ENCODE peak calls at places on chromosomes 5 and 9, in seven cellular contexts. X is adrenal gland; A is AG04450; R is CD4-positive, alpha-beta T cell; O is stomach; L is Panc1; V is GM13977. G is an unnamed sample.

GRCh38 chr5:142981475-142981874 is 211.3 kb downstream of the ARHGAP26 start:
- DNase-seq in L (no peak), O (no peak), R (no peak), A (no peak), V (no peak), X (no peak), G (no peak)

GRCh38 chr9:27352457-27353188 is 55.7 kb upstream of the EQTN start:
- DNase-seq in X (no peak), O (no peak), A (no peak), L (no peak), R (no peak), V (no peak), G (no peak)

GRCh38 chr9:77291714-77292113 is 114.4 kb downstream of the VPS13A start:
- DNase-seq in A (no peak), L (no peak), R (no peak), X (no peak), V (no peak), O (no peak), G (no peak)

GRCh38 chr5:143065185-143065584 is 295.0 kb downstream of the ARHGAP26 start:
- DNase-seq in R (no peak), A (peak), L (no peak), O (no peak), V (no peak), X (no peak), G (no peak)

GRCh38 chr5:9423611-9424010 is 122.3 kb downstream of the SEMA5A start:
- DNase-seq in R (no peak), L (no peak), A (no peak), O (no peak), X (no peak), V (no peak), G (no peak)

GRCh38 chr5:76041863-76042262 is 41.3 kb upstream of the SV2C start:
- DNase-seq in X (no peak), V (no peak), L (no peak), O (no peak), R (no peak), A (no peak), G (no peak)

GRCh38 chr9:130689937-130690700 is 3.5 kb upstream of the EXOSC2 start:
- DNase-seq in A (peak), V (peak), X (peak), R (no peak), O (peak), L (peak), G (no peak)

GRCh38 chr9:27426717-27427645 is 97.1 kb upstream of the IFNK start:
- DNase-seq in V (no peak), O (no peak), A (no peak), R (no peak), X (no peak), L (no peak), G (no peak)

GRCh38 chr9:20373263-20373662 is 249.0 kb downstream of the MLLT3 start:
- DNase-seq in A (no peak), V (no peak), L (no peak), O (no peak), R (no peak), X (no peak), G (no peak)

GRCh38 chr5:155094455-155094854 is 80.9 kb downstream of the KIF4B start:
- DNase-seq in A (no peak), O (no peak), V (no peak), L (no peak), R (no peak), X (no peak), G (no peak)

GRCh38 chr5:180090769-180091546 is 19.4 kb upstream of the RNF130 start:
- DNase-seq in X (peak), L (no peak), O (peak), V (no peak), A (no peak), R (no peak), G (peak)

GRCh38 chr9:136276716-136277115 is 27.2 kb downstream of the CCDC187 start:
- DNase-seq in V (no peak), L (no peak), A (no peak), X (no peak), O (no peak), R (no peak), G (no peak)

GRCh38 chr5:83509535-83509934 is 38.0 kb downstream of the VCAN start:
- DNase-seq in R (no peak), A (no peak), L (no peak), X (peak), V (no peak), O (no peak), G (no peak)

GRCh38 chr9:87167616-87168015 is 220.3 kb upstream of the GAS1 start:
- DNase-seq in X (no peak), L (no peak), A (no peak), O (no peak), V (no peak), R (no peak), G (no peak)

GRCh38 chr9:35415769-35416427 is 74.0 kb upstream of the RUSC2 start:
- DNase-seq in V (no peak), O (no peak), L (no peak), A (no peak), R (no peak), X (no peak), G (no peak)
- TF ChIP-seq CTCF in V (no peak), O (no peak), L (peak), A (no peak), R (no peak), X (no peak), G (peak)

GRCh38 chr5:146952168-146952567 is 73.6 kb upstream of the PPP2R2B start:
- DNase-seq in A (no peak), L (no peak), R (no peak), V (no peak), O (no peak), X (no peak), G (no peak)

GRCh38 chr5:146944764-146945710 is 66.5 kb upstream of the PPP2R2B start:
- DNase-seq in L (no peak), A (no peak), X (no peak), V (no peak), R (no peak), O (no peak), G (no peak)

GRCh38 chr5:146948666-146949065 is 70.1 kb upstream of the PPP2R2B start:
- DNase-seq in X (no peak), O (no peak), V (no peak), A (no peak), L (no peak), R (no peak), G (no peak)

GRCh38 chr5:146945722-146946121 is 67.2 kb upstream of the PPP2R2B start:
- DNase-seq in A (no peak), L (no peak), R (no peak), O (peak), V (no peak), X (no peak), G (no peak)

GRCh38 chr5:146947181-146947941 is 68.8 kb upstream of the PPP2R2B start:
- DNase-seq in X (peak), L (no peak), A (no peak), O (no peak), R (no peak), V (no peak), G (no peak)
- TF ChIP-seq CTCF in X (peak), L (peak), A (no peak), O (no peak), R (no peak), V (peak), G (peak)

GRCh38 chr5:73299665-73300435 is 126.9 kb downstream of the TMEM174 start:
- DNase-seq in R (no peak), A (no peak), L (no peak), X (no peak), V (peak), O (no peak), G (no peak)

GRCh38 chr5:73297430-73297829 is 124.4 kb downstream of the TMEM174 start:
- DNase-seq in V (no peak), O (no peak), A (no peak), R (no peak), X (no peak), L (no peak), G (no peak)

GRCh38 chr5:73298251-73299016 is 125.4 kb downstream of the TMEM174 start:
- DNase-seq in X (no peak), R (no peak), A (peak), V (no peak), O (no peak), L (no peak), G (no peak)

GRCh38 chr5:73300520-73301207 is 127.7 kb downstream of the TMEM174 start:
- DNase-seq in V (no peak), O (no peak), A (no peak), L (no peak), X (no peak), R (no peak), G (no peak)

GRCh38 chr5:73299017-73299630 is 126.1 kb downstream of the TMEM174 start:
- DNase-seq in V (peak), X (no peak), A (no peak), R (no peak), O (no peak), L (no peak), G (no peak)
- TF ChIP-seq CTCF in V (no peak), X (no peak), A (no peak), R (no peak), O (no peak), L (peak), G (peak)

GRCh38 chr5:88692979-88693932 is 189.7 kb downstream of the MEF2C start:
- DNase-seq in X (no peak), O (no peak), R (no peak), V (peak), A (no peak), L (no peak), G (no peak)
- TF ChIP-seq CTCF in X (no peak), O (no peak), R (no peak), V (no peak), A (no peak), L (no peak), G (no peak)

DNA sequence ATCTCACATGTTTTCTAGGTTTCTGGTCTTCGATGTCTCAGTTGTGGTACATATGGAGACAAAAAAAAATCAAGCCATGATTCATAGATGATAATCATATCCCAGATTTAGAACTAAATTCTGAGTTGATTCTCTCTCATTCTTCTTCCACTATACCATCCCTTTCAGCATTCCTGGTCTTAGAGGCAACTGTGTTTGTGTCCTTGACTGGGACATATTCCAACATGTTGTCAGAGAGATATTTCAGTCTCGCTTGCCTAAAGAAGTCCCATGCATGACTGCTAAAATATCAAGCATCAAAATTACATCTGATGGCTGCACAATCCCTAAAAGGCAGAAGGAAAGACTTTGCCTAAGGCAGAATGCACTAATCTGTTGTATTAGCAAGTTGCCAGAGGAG is 236.6 kb downstream of the PSAT1 start:
- DNase-seq in L (no peak), X (no peak), O (no peak), R (no peak), V (no peak), A (no peak), G (no peak)
- TF ChIP-seq CTCF in L (no peak), X (no peak), O (no peak), R (no peak), V (no peak), A (no peak), G (no peak)

DNA sequence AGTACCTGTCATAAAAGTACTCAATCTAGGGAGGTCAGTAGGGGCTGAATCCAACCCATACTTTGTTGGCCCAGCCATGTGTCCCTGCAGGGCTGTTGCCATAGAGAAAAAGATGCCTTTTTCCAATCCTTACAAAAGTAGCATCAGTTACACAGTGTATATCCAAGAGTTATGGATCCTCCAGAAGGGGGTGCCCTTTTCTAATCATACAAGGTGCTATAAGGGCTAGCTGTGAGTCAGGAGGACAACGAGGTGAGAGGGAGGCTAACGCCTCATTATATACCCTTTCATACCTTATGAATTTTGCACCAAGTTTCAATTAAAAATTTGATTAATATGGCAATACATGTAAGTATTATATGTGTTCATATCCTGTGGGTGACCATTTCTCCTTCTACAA is 4.8 kb downstream of the KIAA0825 start:
- DNase-seq in A (no peak), R (no peak), V (no peak), X (no peak), O (no peak), L (no peak), G (no peak)
- TF ChIP-seq CTCF in A (peak), R (no peak), V (peak), X (no peak), O (no peak), L (peak), G (peak)

GRCh38 chr5:1488882-1489680 is 34.7 kb downstream of the LPCAT1 start:
- DNase-seq in O (no peak), X (no peak), L (peak), R (no peak), V (peak), A (peak), G (no peak)
- TF ChIP-seq CTCF in O (no peak), X (no peak), L (no peak), R (no peak), V (no peak), A (no peak), G (no peak)

DNA sequence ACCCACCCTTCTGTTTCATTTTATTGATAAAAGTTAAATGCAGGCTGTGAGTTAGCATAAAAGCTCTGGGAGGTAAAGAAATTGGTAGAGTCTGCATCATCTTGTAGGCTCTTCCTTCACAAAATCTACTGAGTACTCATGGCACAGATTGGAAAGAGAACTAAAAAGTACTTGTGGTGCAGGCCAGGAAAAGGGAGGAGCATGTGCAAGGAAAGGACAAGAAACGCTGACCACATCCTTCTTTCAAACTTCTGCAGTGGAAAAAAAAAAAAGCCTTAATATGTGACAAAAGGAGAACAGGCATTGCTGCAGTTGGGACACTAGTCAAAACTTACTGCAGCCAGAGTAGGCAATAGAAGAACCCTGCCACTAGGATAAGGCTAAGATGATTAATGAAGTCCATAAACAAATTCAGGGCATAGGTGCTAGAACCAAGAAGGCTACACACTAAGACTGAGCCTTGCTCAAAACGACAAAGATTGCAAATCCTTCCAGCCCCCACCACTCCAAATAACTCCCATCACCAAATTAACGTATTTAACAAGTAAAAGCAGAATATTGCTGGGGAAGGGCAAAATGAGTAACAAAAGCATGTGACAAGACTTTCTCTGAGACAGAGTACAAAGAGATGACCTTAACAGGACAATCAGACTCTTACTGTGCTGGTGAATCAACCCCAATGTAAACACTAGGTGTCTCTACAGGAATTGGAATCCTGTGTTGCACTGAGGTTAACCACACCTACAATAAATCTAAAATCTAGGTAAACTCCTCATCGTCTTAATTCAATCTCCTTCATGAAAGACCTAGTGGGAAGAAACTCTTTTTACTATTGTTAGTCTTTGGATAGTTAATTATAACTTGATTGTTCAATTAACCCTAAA is 1024.8 kb downstream of the TLE1 start:
- DNase-seq in L (no peak), V (peak), X (no peak), A (no peak), R (no peak), O (no peak), G (no peak)
- TF ChIP-seq CTCF in L (no peak), V (no peak), X (no peak), A (no peak), R (no peak), O (no peak), G (peak)

G was measured in chondrocyte.